ENCODE peak calls at places on chromosomes 4 and X, in six cellular contexts. One of them, this sample, is unnamed. For H3K4me1 and H3K9me3, the result is how much of the 10 kb centered on the place peaks cover.

GRCh38 chr4:113436360-113436759 is 325.2 kb downstream of the CAMK2D start:
- DNase-seq in breast epithelium: no peak
- DNase-seq in CD4-positive, CD25-positive, alpha-beta regulatory T cell: peak
- DNase-seq in tibial artery: no peak
- DNase-seq in right atrium auricular region: no peak
- DNase-seq in IMR-90: peak
- DNase-seq in this sample: no peak

GRCh38 chrX:80812176-80812575 is 2.5 kb upstream of the BRWD3 start:
- DNase-seq in breast epithelium: no peak
- DNase-seq in CD4-positive, CD25-positive, alpha-beta regulatory T cell: peak
- DNase-seq in tibial artery: no peak
- DNase-seq in right atrium auricular region: no peak
- DNase-seq in IMR-90: peak
- DNase-seq in this sample: peak

GRCh38 chr4:98624144-98624543 is 34.3 kb downstream of the TSPAN5 start:
- DNase-seq in breast epithelium: no peak
- DNase-seq in CD4-positive, CD25-positive, alpha-beta regulatory T cell: peak
- DNase-seq in tibial artery: no peak
- DNase-seq in right atrium auricular region: no peak
- DNase-seq in IMR-90: no peak
- DNase-seq in this sample: no peak

GRCh38 chrX:119008122-119008744 is 33.8 kb downstream of the LONRF3 start:
- DNase-seq in breast epithelium: no peak
- DNase-seq in CD4-positive, CD25-positive, alpha-beta regulatory T cell: peak
- DNase-seq in tibial artery: no peak
- DNase-seq in right atrium auricular region: no peak
- DNase-seq in IMR-90: peak
- DNase-seq in this sample: peak

GRCh38 chr4:76639292-76639691 is 204.3 kb downstream of the SHROOM3 start:
- DNase-seq in breast epithelium: no peak
- DNase-seq in CD4-positive, CD25-positive, alpha-beta regulatory T cell: no peak
- DNase-seq in tibial artery: no peak
- DNase-seq in right atrium auricular region: no peak
- DNase-seq in IMR-90: peak
- DNase-seq in this sample: no peak

GRCh38 chr4:53786632-53787031 is 195.3 kb upstream of the LNX1 start:
- DNase-seq in breast epithelium: no peak
- DNase-seq in CD4-positive, CD25-positive, alpha-beta regulatory T cell: no peak
- DNase-seq in tibial artery: no peak
- DNase-seq in right atrium auricular region: no peak
- DNase-seq in IMR-90: peak
- DNase-seq in this sample: no peak

GRCh38 chrX:70960728-70961127 is 29.8 kb upstream of the SLC7A3 start:
- DNase-seq in breast epithelium: no peak
- DNase-seq in CD4-positive, CD25-positive, alpha-beta regulatory T cell: no peak
- DNase-seq in tibial artery: no peak
- DNase-seq in right atrium auricular region: no peak
- DNase-seq in IMR-90: no peak
- DNase-seq in this sample: no peak

GRCh38 chrX:132375941-132376340 is 112.9 kb downstream of the MBNL3 start:
- DNase-seq in breast epithelium: no peak
- DNase-seq in CD4-positive, CD25-positive, alpha-beta regulatory T cell: no peak
- DNase-seq in tibial artery: no peak
- DNase-seq in right atrium auricular region: no peak
- DNase-seq in IMR-90: no peak
- DNase-seq in this sample: no peak

GRCh38 chr4:26219206-26219605 is 101.6 kb upstream of the RBPJ start:
- DNase-seq in breast epithelium: no peak
- DNase-seq in CD4-positive, CD25-positive, alpha-beta regulatory T cell: no peak
- DNase-seq in tibial artery: no peak
- DNase-seq in right atrium auricular region: no peak
- DNase-seq in IMR-90: no peak
- DNase-seq in this sample: no peak

GRCh38 chrX:67546496-67547423 is 2.9 kb downstream of the AR start:
- DNase-seq in breast epithelium: no peak
- DNase-seq in CD4-positive, CD25-positive, alpha-beta regulatory T cell: no peak
- DNase-seq in tibial artery: peak
- DNase-seq in right atrium auricular region: no peak
- DNase-seq in IMR-90: no peak
- DNase-seq in this sample: no peak

GRCh38 chr4:121053601-121054143 is 18.7 kb downstream of the NDNF start:
- DNase-seq in breast epithelium: no peak
- DNase-seq in CD4-positive, CD25-positive, alpha-beta regulatory T cell: no peak
- DNase-seq in tibial artery: no peak
- DNase-seq in right atrium auricular region: no peak
- DNase-seq in IMR-90: no peak
- DNase-seq in this sample: no peak

GRCh38 chr4:81207793-81208192 is 7.2 kb downstream of the PRKG2 start:
- DNase-seq in breast epithelium: no peak
- DNase-seq in CD4-positive, CD25-positive, alpha-beta regulatory T cell: no peak
- DNase-seq in tibial artery: no peak
- DNase-seq in right atrium auricular region: no peak
- DNase-seq in IMR-90: peak
- DNase-seq in this sample: no peak

GRCh38 chr4:155426953-155427352 is 50.2 kb upstream of the MAP9 start:
- DNase-seq in breast epithelium: no peak
- DNase-seq in CD4-positive, CD25-positive, alpha-beta regulatory T cell: no peak
- DNase-seq in tibial artery: no peak
- DNase-seq in right atrium auricular region: no peak
- DNase-seq in IMR-90: no peak
- DNase-seq in this sample: no peak

GRCh38 chrX:40444798-40445496 is 135.8 kb upstream of the ATP6AP2 start:
- DNase-seq in breast epithelium: no peak
- DNase-seq in CD4-positive, CD25-positive, alpha-beta regulatory T cell: no peak
- DNase-seq in tibial artery: no peak
- DNase-seq in right atrium auricular region: no peak
- DNase-seq in IMR-90: no peak
- DNase-seq in this sample: no peak

GRCh38 chr4:113499696-113500095 is 261.8 kb downstream of the CAMK2D start:
- DNase-seq in breast epithelium: no peak
- DNase-seq in CD4-positive, CD25-positive, alpha-beta regulatory T cell: no peak
- DNase-seq in tibial artery: no peak
- DNase-seq in right atrium auricular region: no peak
- DNase-seq in IMR-90: peak
- DNase-seq in this sample: no peak

GRCh38 chr4:98630804-98631454 is 27.5 kb downstream of the TSPAN5 start:
- DNase-seq in breast epithelium: no peak
- DNase-seq in CD4-positive, CD25-positive, alpha-beta regulatory T cell: no peak
- DNase-seq in tibial artery: no peak
- DNase-seq in right atrium auricular region: no peak
- DNase-seq in IMR-90: peak
- DNase-seq in this sample: no peak

DNA sequence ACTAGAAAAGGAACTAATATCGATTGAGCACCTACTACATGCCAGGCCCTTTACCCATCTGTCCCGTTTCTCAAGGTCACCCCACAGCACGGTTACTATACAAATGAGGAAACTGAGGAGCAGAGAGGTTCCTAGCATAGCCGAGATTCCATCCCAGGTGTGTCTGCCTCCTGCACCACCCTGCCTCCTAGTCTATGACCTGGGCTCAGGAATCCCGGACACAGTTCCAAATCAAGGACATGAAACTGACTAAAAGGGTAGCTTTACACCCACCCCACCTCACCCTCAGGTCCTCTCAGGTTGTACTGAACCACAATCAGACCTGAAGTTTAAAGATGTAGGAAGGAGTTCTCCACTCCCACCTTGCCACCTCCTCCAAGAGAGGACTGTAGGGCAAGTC is 55.6 kb downstream of the APBB2 start:
- DNase-seq in breast epithelium: no peak
- DNase-seq in CD4-positive, CD25-positive, alpha-beta regulatory T cell: no peak
- DNase-seq in tibial artery: no peak
- DNase-seq in right atrium auricular region: no peak
- DNase-seq in IMR-90: no peak
- DNase-seq in this sample: no peak
- H3K4me1 ChIP-seq in breast epithelium: under half
- H3K4me1 ChIP-seq in CD4-positive, CD25-positive, alpha-beta regulatory T cell: under half
- H3K4me1 ChIP-seq in tibial artery: under half
- H3K4me1 ChIP-seq in right atrium auricular region: under half
- H3K4me1 ChIP-seq in IMR-90: under half
- H3K4me1 ChIP-seq in this sample: under half

GRCh38 chr4:83725076-83726074 is 189.5 kb downstream of the GPAT3 start:
- DNase-seq in breast epithelium: no peak
- DNase-seq in CD4-positive, CD25-positive, alpha-beta regulatory T cell: no peak
- DNase-seq in tibial artery: no peak
- DNase-seq in right atrium auricular region: no peak
- DNase-seq in IMR-90: no peak
- DNase-seq in this sample: no peak
- H3K4me3 ChIP-seq in breast epithelium: no peak
- H3K4me3 ChIP-seq in CD4-positive, CD25-positive, alpha-beta regulatory T cell: no peak
- H3K4me3 ChIP-seq in tibial artery: no peak
- H3K4me3 ChIP-seq in right atrium auricular region: no peak
- H3K4me3 ChIP-seq in IMR-90: no peak
- H3K4me3 ChIP-seq in this sample: no peak

GRCh38 chr4:139436122-139436521 is 17.8 kb upstream of the RAB33B start:
- DNase-seq in breast epithelium: no peak
- DNase-seq in CD4-positive, CD25-positive, alpha-beta regulatory T cell: no peak
- DNase-seq in tibial artery: no peak
- DNase-seq in right atrium auricular region: no peak
- DNase-seq in IMR-90: no peak
- DNase-seq in this sample: no peak
- H3K9me3 ChIP-seq in breast epithelium: under half
- H3K9me3 ChIP-seq in CD4-positive, CD25-positive, alpha-beta regulatory T cell: under half
- H3K9me3 ChIP-seq in tibial artery: half or more
- H3K9me3 ChIP-seq in right atrium auricular region: under half
- H3K9me3 ChIP-seq in IMR-90: under half
- H3K9me3 ChIP-seq in this sample: under half

GRCh38 chr4:125322363-125322730 is 7.6 kb downstream of the FAT4 start:
- DNase-seq in breast epithelium: no peak
- DNase-seq in CD4-positive, CD25-positive, alpha-beta regulatory T cell: no peak
- DNase-seq in tibial artery: no peak
- DNase-seq in right atrium auricular region: no peak
- DNase-seq in IMR-90: peak
- DNase-seq in this sample: no peak
- H3K4me1 ChIP-seq in breast epithelium: under half
- H3K4me1 ChIP-seq in CD4-positive, CD25-positive, alpha-beta regulatory T cell: under half
- H3K4me1 ChIP-seq in tibial artery: under half
- H3K4me1 ChIP-seq in right atrium auricular region: under half
- H3K4me1 ChIP-seq in IMR-90: under half
- H3K4me1 ChIP-seq in this sample: under half

DNA sequence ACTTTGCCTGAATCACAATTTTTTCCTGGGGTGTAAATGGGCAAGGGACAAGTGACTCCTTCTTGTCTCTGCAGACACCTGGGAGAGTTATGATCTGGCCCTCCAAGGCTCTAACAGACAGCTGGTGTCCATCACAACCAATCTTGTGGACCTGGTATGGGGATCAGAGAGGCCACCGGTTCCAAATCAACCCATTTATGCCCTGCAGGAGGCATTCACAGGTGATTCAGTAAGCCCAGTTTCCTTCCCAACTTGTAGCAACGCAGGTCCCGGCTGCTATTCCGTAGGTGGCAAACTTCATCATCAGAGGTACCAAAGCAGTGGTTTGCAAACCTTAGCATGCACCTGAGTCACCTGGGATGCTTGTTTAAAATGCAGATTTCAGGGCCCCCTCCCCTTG is 8.8 kb downstream of the XPNPEP2 start:
- DNase-seq in breast epithelium: no peak
- DNase-seq in CD4-positive, CD25-positive, alpha-beta regulatory T cell: no peak
- DNase-seq in tibial artery: no peak
- DNase-seq in right atrium auricular region: no peak
- DNase-seq in IMR-90: no peak
- DNase-seq in this sample: no peak
- H3K4me3 ChIP-seq in breast epithelium: no peak
- H3K4me3 ChIP-seq in CD4-positive, CD25-positive, alpha-beta regulatory T cell: no peak
- H3K4me3 ChIP-seq in tibial artery: no peak
- H3K4me3 ChIP-seq in right atrium auricular region: no peak
- H3K4me3 ChIP-seq in IMR-90: no peak
- H3K4me3 ChIP-seq in this sample: no peak

GRCh38 chr4:169716677-169717076 is 41.1 kb downstream of the HPF1 start:
- DNase-seq in breast epithelium: no peak
- DNase-seq in CD4-positive, CD25-positive, alpha-beta regulatory T cell: no peak
- DNase-seq in tibial artery: no peak
- DNase-seq in right atrium auricular region: no peak
- DNase-seq in IMR-90: peak
- DNase-seq in this sample: no peak
- H3K9me3 ChIP-seq in breast epithelium: under half
- H3K9me3 ChIP-seq in CD4-positive, CD25-positive, alpha-beta regulatory T cell: under half
- H3K9me3 ChIP-seq in tibial artery: under half
- H3K9me3 ChIP-seq in right atrium auricular region: under half
- H3K9me3 ChIP-seq in IMR-90: under half
- H3K9me3 ChIP-seq in this sample: under half

GRCh38 chrX:23662853-23663252 is 4.4 kb upstream of the PRDX4 start:
- DNase-seq in breast epithelium: no peak
- DNase-seq in CD4-positive, CD25-positive, alpha-beta regulatory T cell: peak
- DNase-seq in tibial artery: no peak
- DNase-seq in right atrium auricular region: no peak
- DNase-seq in IMR-90: peak
- DNase-seq in this sample: no peak

GRCh38 chrX:23659339-23659738 is 8.0 kb upstream of the PRDX4 start:
- DNase-seq in breast epithelium: no peak
- DNase-seq in CD4-positive, CD25-positive, alpha-beta regulatory T cell: no peak
- DNase-seq in tibial artery: no peak
- DNase-seq in right atrium auricular region: no peak
- DNase-seq in IMR-90: no peak
- DNase-seq in this sample: no peak

GRCh38 chrX:23662187-23662586 is 5.1 kb upstream of the PRDX4 start:
- DNase-seq in breast epithelium: no peak
- DNase-seq in CD4-positive, CD25-positive, alpha-beta regulatory T cell: peak
- DNase-seq in tibial artery: no peak
- DNase-seq in right atrium auricular region: no peak
- DNase-seq in IMR-90: no peak
- DNase-seq in this sample: peak

GRCh38 chrX:23661671-23662070 is 5.6 kb upstream of the PRDX4 start:
- DNase-seq in breast epithelium: no peak
- DNase-seq in CD4-positive, CD25-positive, alpha-beta regulatory T cell: no peak
- DNase-seq in tibial artery: no peak
- DNase-seq in right atrium auricular region: no peak
- DNase-seq in IMR-90: peak
- DNase-seq in this sample: no peak

DNA sequence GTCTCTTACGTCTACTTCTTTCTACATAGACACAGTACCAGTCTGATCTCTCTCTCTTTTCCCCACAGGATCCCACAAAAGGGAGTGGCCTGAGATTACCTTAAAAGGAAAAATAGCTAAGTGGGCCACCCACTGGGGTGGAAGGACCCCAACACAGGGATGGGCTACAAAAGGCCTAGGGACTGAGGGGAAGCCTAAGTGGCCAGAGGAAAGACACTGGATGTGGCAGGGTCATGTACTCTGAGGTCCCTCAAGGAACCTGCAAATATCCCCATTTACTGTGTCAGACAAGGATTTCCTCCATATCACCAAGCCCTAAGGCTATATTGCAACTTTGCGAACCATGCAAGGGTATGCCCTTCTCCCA is 6.5 kb upstream of the PRDX4 start:
- DNase-seq in breast epithelium: no peak
- DNase-seq in CD4-positive, CD25-positive, alpha-beta regulatory T cell: no peak
- DNase-seq in tibial artery: no peak
- DNase-seq in right atrium auricular region: no peak
- DNase-seq in IMR-90: no peak
- DNase-seq in this sample: no peak
- H3K4me1 ChIP-seq in breast epithelium: under half
- H3K4me1 ChIP-seq in CD4-positive, CD25-positive, alpha-beta regulatory T cell: under half
- H3K4me1 ChIP-seq in tibial artery: under half
- H3K4me1 ChIP-seq in right atrium auricular region: under half
- H3K4me1 ChIP-seq in IMR-90: under half
- H3K4me1 ChIP-seq in this sample: under half